ENCODE peak calls at places on chromosome 12, in seven cellular contexts. One of them, this sample, is unnamed.

GRCh38 chr12:3718100-3718499 is 34.8 kb downstream of the CRACR2A start:
- DNase-seq in naive thymus-derived CD8-positive, alpha-beta T cell: no peak
- DNase-seq in fibroblast of the conjunctiva: no peak
- DNase-seq in lung: peak
- DNase-seq in osteocyte: peak
- DNase-seq in GF-D8: no peak
- DNase-seq in mesenteric fat pad: no peak
- DNase-seq in this sample: no peak

GRCh38 chr12:94171595-94171930 is 23.2 kb downstream of the PLXNC1 start:
- DNase-seq in GF-D8: no peak
- DNase-seq in fibroblast of the conjunctiva: no peak
- DNase-seq in lung: no peak
- DNase-seq in mesenteric fat pad: no peak
- DNase-seq in naive thymus-derived CD8-positive, alpha-beta T cell: no peak
- DNase-seq in osteocyte: no peak
- DNase-seq in this sample: no peak

GRCh38 chr12:7154042-7154441 is 23.9 kb downstream of the CLSTN3 start:
- DNase-seq in fibroblast of the conjunctiva: no peak
- DNase-seq in GF-D8: no peak
- DNase-seq in lung: peak
- DNase-seq in osteocyte: no peak
- DNase-seq in mesenteric fat pad: peak
- DNase-seq in naive thymus-derived CD8-positive, alpha-beta T cell: no peak
- DNase-seq in this sample: no peak

GRCh38 chr12:2963154-2963759 is 4.1 kb downstream of the TEAD4 start:
- DNase-seq in fibroblast of the conjunctiva: no peak
- DNase-seq in naive thymus-derived CD8-positive, alpha-beta T cell: no peak
- DNase-seq in osteocyte: no peak
- DNase-seq in GF-D8: no peak
- DNase-seq in mesenteric fat pad: no peak
- DNase-seq in lung: no peak
- DNase-seq in this sample: no peak

GRCh38 chr12:103806807-103807206 is 34.2 kb downstream of the NT5DC3 start:
- DNase-seq in naive thymus-derived CD8-positive, alpha-beta T cell: no peak
- DNase-seq in GF-D8: peak
- DNase-seq in osteocyte: no peak
- DNase-seq in fibroblast of the conjunctiva: no peak
- DNase-seq in mesenteric fat pad: no peak
- DNase-seq in lung: no peak
- DNase-seq in this sample: no peak

GRCh38 chr12:109131522-109132050 is 15.2 kb downstream of the ACACB start:
- DNase-seq in naive thymus-derived CD8-positive, alpha-beta T cell: no peak
- DNase-seq in osteocyte: no peak
- DNase-seq in lung: no peak
- DNase-seq in GF-D8: no peak
- DNase-seq in mesenteric fat pad: peak
- DNase-seq in fibroblast of the conjunctiva: no peak
- DNase-seq in this sample: no peak

GRCh38 chr12:49489720-49490119 is 49.1 kb upstream of the KCNH3 start:
- DNase-seq in mesenteric fat pad: no peak
- DNase-seq in GF-D8: no peak
- DNase-seq in osteocyte: no peak
- DNase-seq in naive thymus-derived CD8-positive, alpha-beta T cell: no peak
- DNase-seq in fibroblast of the conjunctiva: no peak
- DNase-seq in lung: no peak
- DNase-seq in this sample: no peak

GRCh38 chr12:9615420-9616135 is 7.9 kb upstream of the KLRB1 start:
- DNase-seq in fibroblast of the conjunctiva: no peak
- DNase-seq in naive thymus-derived CD8-positive, alpha-beta T cell: no peak
- DNase-seq in GF-D8: no peak
- DNase-seq in mesenteric fat pad: no peak
- DNase-seq in osteocyte: no peak
- DNase-seq in lung: no peak
- DNase-seq in this sample: peak

GRCh38 chr12:6327159-6327558 is 14.7 kb downstream of the TNFRSF1A start:
- DNase-seq in GF-D8: no peak
- DNase-seq in lung: no peak
- DNase-seq in fibroblast of the conjunctiva: no peak
- DNase-seq in naive thymus-derived CD8-positive, alpha-beta T cell: no peak
- DNase-seq in mesenteric fat pad: no peak
- DNase-seq in osteocyte: no peak
- DNase-seq in this sample: no peak

GRCh38 chr12:13205809-13206559 is 9.5 kb downstream of the EMP1 start:
- DNase-seq in GF-D8: no peak
- DNase-seq in fibroblast of the conjunctiva: peak
- DNase-seq in lung: no peak
- DNase-seq in naive thymus-derived CD8-positive, alpha-beta T cell: no peak
- DNase-seq in mesenteric fat pad: peak
- DNase-seq in osteocyte: no peak
- DNase-seq in this sample: no peak

GRCh38 chr12:8742501-8742900 is 44.7 kb downstream of the RIMKLB start:
- DNase-seq in naive thymus-derived CD8-positive, alpha-beta T cell: no peak
- DNase-seq in osteocyte: no peak
- DNase-seq in lung: no peak
- DNase-seq in mesenteric fat pad: no peak
- DNase-seq in fibroblast of the conjunctiva: peak
- DNase-seq in GF-D8: no peak
- DNase-seq in this sample: no peak

GRCh38 chr12:119512772-119513497 is 80.6 kb upstream of the TMEM233 start:
- DNase-seq in fibroblast of the conjunctiva: no peak
- DNase-seq in lung: no peak
- DNase-seq in osteocyte: no peak
- DNase-seq in GF-D8: no peak
- DNase-seq in naive thymus-derived CD8-positive, alpha-beta T cell: no peak
- DNase-seq in mesenteric fat pad: no peak
- DNase-seq in this sample: no peak

GRCh38 chr12:70240677-70241076 is 2.6 kb upstream of the CNOT2 start:
- DNase-seq in naive thymus-derived CD8-positive, alpha-beta T cell: no peak
- DNase-seq in fibroblast of the conjunctiva: no peak
- DNase-seq in mesenteric fat pad: no peak
- DNase-seq in GF-D8: no peak
- DNase-seq in lung: no peak
- DNase-seq in osteocyte: no peak
- DNase-seq in this sample: no peak

GRCh38 chr12:1318327-1319031 is 275.9 kb downstream of the FBXL14 start:
- DNase-seq in lung: peak
- DNase-seq in GF-D8: peak
- DNase-seq in osteocyte: no peak
- DNase-seq in fibroblast of the conjunctiva: peak
- DNase-seq in naive thymus-derived CD8-positive, alpha-beta T cell: no peak
- DNase-seq in mesenteric fat pad: no peak
- DNase-seq in this sample: no peak

GRCh38 chr12:2347137-2347843 is 294.5 kb downstream of the CACNA1C start:
- DNase-seq in lung: no peak
- DNase-seq in naive thymus-derived CD8-positive, alpha-beta T cell: no peak
- DNase-seq in fibroblast of the conjunctiva: no peak
- DNase-seq in osteocyte: no peak
- DNase-seq in mesenteric fat pad: peak
- DNase-seq in GF-D8: no peak
- DNase-seq in this sample: no peak

GRCh38 chr12:71164166-71164876 is 6.5 kb upstream of the TSPAN8 start:
- DNase-seq in fibroblast of the conjunctiva: no peak
- DNase-seq in GF-D8: no peak
- DNase-seq in osteocyte: no peak
- DNase-seq in lung: no peak
- DNase-seq in mesenteric fat pad: no peak
- DNase-seq in naive thymus-derived CD8-positive, alpha-beta T cell: no peak
- DNase-seq in this sample: no peak

GRCh38 chr12:105922670-105923102 is 216.1 kb downstream of the NUAK1 start:
- DNase-seq in naive thymus-derived CD8-positive, alpha-beta T cell: no peak
- DNase-seq in osteocyte: no peak
- DNase-seq in fibroblast of the conjunctiva: no peak
- DNase-seq in lung: no peak
- DNase-seq in mesenteric fat pad: no peak
- DNase-seq in GF-D8: no peak
- DNase-seq in this sample: no peak

GRCh38 chr12:104865080-104865479 is 93.0 kb downstream of the SLC41A2 start:
- DNase-seq in mesenteric fat pad: no peak
- DNase-seq in GF-D8: no peak
- DNase-seq in lung: no peak
- DNase-seq in naive thymus-derived CD8-positive, alpha-beta T cell: no peak
- DNase-seq in fibroblast of the conjunctiva: no peak
- DNase-seq in osteocyte: no peak
- DNase-seq in this sample: peak

GRCh38 chr12:89414851-89415250 is 62.5 kb upstream of the DUSP6 start:
- DNase-seq in mesenteric fat pad: no peak
- DNase-seq in osteocyte: no peak
- DNase-seq in lung: no peak
- DNase-seq in GF-D8: no peak
- DNase-seq in fibroblast of the conjunctiva: no peak
- DNase-seq in naive thymus-derived CD8-positive, alpha-beta T cell: no peak
- DNase-seq in this sample: no peak

GRCh38 chr12:69059465-69060457 is 126.8 kb upstream of the CPM start:
- DNase-seq in osteocyte: no peak
- DNase-seq in lung: no peak
- DNase-seq in GF-D8: no peak
- DNase-seq in mesenteric fat pad: no peak
- DNase-seq in fibroblast of the conjunctiva: peak
- DNase-seq in naive thymus-derived CD8-positive, alpha-beta T cell: no peak
- DNase-seq in this sample: no peak